ENCODE peak calls at places on chromosomes 2 and 18, in seven cellular contexts. One of them, this sample, is unnamed.

GRCh38 chr18:65278939-65279667 is 471.7 kb upstream of the CDH7 start:
- DNase-seq in T-helper 2 cell: no peak
- DNase-seq in A172: no peak
- DNase-seq in activated CD8-positive, alpha-beta memory T cell treated with anti-CD3 and anti-CD28 coated beads, Interleukin-2, amount 50 U/mL, for 48 hours: no peak
- DNase-seq in heart left ventricle: no peak
- DNase-seq in transverse colon: no peak
- DNase-seq in kidney glomerular epithelial cell: no peak
- DNase-seq in this sample: no peak

GRCh38 chr2:48452108-48452507 is 77.8 kb upstream of the STON1 start:
- DNase-seq in T-helper 2 cell: no peak
- DNase-seq in A172: no peak
- DNase-seq in activated CD8-positive, alpha-beta memory T cell treated with anti-CD3 and anti-CD28 coated beads, Interleukin-2, amount 50 U/mL, for 48 hours: no peak
- DNase-seq in heart left ventricle: no peak
- DNase-seq in transverse colon: no peak
- DNase-seq in kidney glomerular epithelial cell: no peak
- DNase-seq in this sample: no peak

GRCh38 chr2:219551412-219551811 is 7.6 kb downstream of the TMEM198 start:
- DNase-seq in T-helper 2 cell: no peak
- DNase-seq in A172: peak
- DNase-seq in activated CD8-positive, alpha-beta memory T cell treated with anti-CD3 and anti-CD28 coated beads, Interleukin-2, amount 50 U/mL, for 48 hours: no peak
- DNase-seq in heart left ventricle: no peak
- DNase-seq in transverse colon: no peak
- DNase-seq in kidney glomerular epithelial cell: peak
- DNase-seq in this sample: no peak

GRCh38 chr2:134206573-134206972 is 47.3 kb upstream of the MGAT5 start:
- DNase-seq in T-helper 2 cell: no peak
- DNase-seq in A172: peak
- DNase-seq in activated CD8-positive, alpha-beta memory T cell treated with anti-CD3 and anti-CD28 coated beads, Interleukin-2, amount 50 U/mL, for 48 hours: no peak
- DNase-seq in heart left ventricle: peak
- DNase-seq in transverse colon: no peak
- DNase-seq in kidney glomerular epithelial cell: no peak
- DNase-seq in this sample: no peak

GRCh38 chr18:2913398-2914005 is 66.7 kb downstream of the EMILIN2 start:
- DNase-seq in T-helper 2 cell: no peak
- DNase-seq in A172: no peak
- DNase-seq in activated CD8-positive, alpha-beta memory T cell treated with anti-CD3 and anti-CD28 coated beads, Interleukin-2, amount 50 U/mL, for 48 hours: peak
- DNase-seq in heart left ventricle: no peak
- DNase-seq in transverse colon: no peak
- DNase-seq in kidney glomerular epithelial cell: no peak
- DNase-seq in this sample: no peak

GRCh38 chr2:190360561-190360960 is 17.2 kb downstream of the INPP1 start:
- DNase-seq in T-helper 2 cell: no peak
- DNase-seq in A172: no peak
- DNase-seq in activated CD8-positive, alpha-beta memory T cell treated with anti-CD3 and anti-CD28 coated beads, Interleukin-2, amount 50 U/mL, for 48 hours: no peak
- DNase-seq in heart left ventricle: no peak
- DNase-seq in transverse colon: no peak
- DNase-seq in kidney glomerular epithelial cell: no peak
- DNase-seq in this sample: no peak

GRCh38 chr2:146720170-146720569 is 1124.7 kb upstream of the ACVR2A start:
- DNase-seq in T-helper 2 cell: no peak
- DNase-seq in A172: no peak
- DNase-seq in activated CD8-positive, alpha-beta memory T cell treated with anti-CD3 and anti-CD28 coated beads, Interleukin-2, amount 50 U/mL, for 48 hours: no peak
- DNase-seq in heart left ventricle: no peak
- DNase-seq in transverse colon: no peak
- DNase-seq in kidney glomerular epithelial cell: no peak
- DNase-seq in this sample: no peak

GRCh38 chr2:71212336-71212735 is 14.6 kb downstream of the PAIP2B start:
- DNase-seq in T-helper 2 cell: no peak
- DNase-seq in A172: no peak
- DNase-seq in activated CD8-positive, alpha-beta memory T cell treated with anti-CD3 and anti-CD28 coated beads, Interleukin-2, amount 50 U/mL, for 48 hours: no peak
- DNase-seq in heart left ventricle: no peak
- DNase-seq in transverse colon: no peak
- DNase-seq in kidney glomerular epithelial cell: no peak
- DNase-seq in this sample: no peak

GRCh38 chr2:60759654-60760053 is 3.6 kb downstream of the PAPOLG start:
- DNase-seq in T-helper 2 cell: no peak
- DNase-seq in A172: no peak
- DNase-seq in activated CD8-positive, alpha-beta memory T cell treated with anti-CD3 and anti-CD28 coated beads, Interleukin-2, amount 50 U/mL, for 48 hours: no peak
- DNase-seq in heart left ventricle: no peak
- DNase-seq in transverse colon: no peak
- DNase-seq in kidney glomerular epithelial cell: no peak
- DNase-seq in this sample: no peak

GRCh38 chr2:234107861-234108260 is 57.4 kb downstream of the SPP2 start:
- DNase-seq in T-helper 2 cell: no peak
- DNase-seq in A172: no peak
- DNase-seq in activated CD8-positive, alpha-beta memory T cell treated with anti-CD3 and anti-CD28 coated beads, Interleukin-2, amount 50 U/mL, for 48 hours: no peak
- DNase-seq in heart left ventricle: no peak
- DNase-seq in transverse colon: no peak
- DNase-seq in kidney glomerular epithelial cell: no peak
- DNase-seq in this sample: no peak

GRCh38 chr2:157394928-157395327 is 49.0 kb downstream of the CYTIP start:
- DNase-seq in T-helper 2 cell: no peak
- DNase-seq in A172: no peak
- DNase-seq in activated CD8-positive, alpha-beta memory T cell treated with anti-CD3 and anti-CD28 coated beads, Interleukin-2, amount 50 U/mL, for 48 hours: no peak
- DNase-seq in heart left ventricle: no peak
- DNase-seq in transverse colon: no peak
- DNase-seq in kidney glomerular epithelial cell: no peak
- DNase-seq in this sample: no peak

GRCh38 chr2:138767101-138767500 is 13.1 kb downstream of the NXPH2 start:
- DNase-seq in T-helper 2 cell: no peak
- DNase-seq in A172: peak
- DNase-seq in activated CD8-positive, alpha-beta memory T cell treated with anti-CD3 and anti-CD28 coated beads, Interleukin-2, amount 50 U/mL, for 48 hours: no peak
- DNase-seq in heart left ventricle: no peak
- DNase-seq in transverse colon: no peak
- DNase-seq in kidney glomerular epithelial cell: no peak
- DNase-seq in this sample: no peak

GRCh38 chr2:138023298-138023697 is 59.0 kb downstream of the HNMT start:
- DNase-seq in T-helper 2 cell: no peak
- DNase-seq in A172: peak
- DNase-seq in activated CD8-positive, alpha-beta memory T cell treated with anti-CD3 and anti-CD28 coated beads, Interleukin-2, amount 50 U/mL, for 48 hours: no peak
- DNase-seq in heart left ventricle: no peak
- DNase-seq in transverse colon: no peak
- DNase-seq in kidney glomerular epithelial cell: no peak
- DNase-seq in this sample: no peak

GRCh38 chr2:209423562-209424541 is at the start of gene MAP2:
- DNase-seq in T-helper 2 cell: peak
- DNase-seq in A172: peak
- DNase-seq in activated CD8-positive, alpha-beta memory T cell treated with anti-CD3 and anti-CD28 coated beads, Interleukin-2, amount 50 U/mL, for 48 hours: peak
- DNase-seq in heart left ventricle: peak
- DNase-seq in transverse colon: peak
- DNase-seq in kidney glomerular epithelial cell: peak
- DNase-seq in this sample: no peak

GRCh38 chr2:231715988-231716616 is 7.8 kb downstream of the PTMA start:
- DNase-seq in T-helper 2 cell: no peak
- DNase-seq in A172: peak
- DNase-seq in activated CD8-positive, alpha-beta memory T cell treated with anti-CD3 and anti-CD28 coated beads, Interleukin-2, amount 50 U/mL, for 48 hours: no peak
- DNase-seq in heart left ventricle: no peak
- DNase-seq in transverse colon: no peak
- DNase-seq in kidney glomerular epithelial cell: no peak
- DNase-seq in this sample: no peak

GRCh38 chr18:46509530-46509929 is 147.5 kb downstream of the LOXHD1 start:
- DNase-seq in T-helper 2 cell: no peak
- DNase-seq in A172: no peak
- DNase-seq in activated CD8-positive, alpha-beta memory T cell treated with anti-CD3 and anti-CD28 coated beads, Interleukin-2, amount 50 U/mL, for 48 hours: no peak
- DNase-seq in heart left ventricle: no peak
- DNase-seq in transverse colon: no peak
- DNase-seq in kidney glomerular epithelial cell: no peak
- DNase-seq in this sample: no peak

GRCh38 chr2:9918275-9918674 is 33.2 kb upstream of the GRHL1 start:
- DNase-seq in T-helper 2 cell: no peak
- DNase-seq in A172: peak
- DNase-seq in activated CD8-positive, alpha-beta memory T cell treated with anti-CD3 and anti-CD28 coated beads, Interleukin-2, amount 50 U/mL, for 48 hours: no peak
- DNase-seq in heart left ventricle: no peak
- DNase-seq in transverse colon: no peak
- DNase-seq in kidney glomerular epithelial cell: no peak
- DNase-seq in this sample: no peak

GRCh38 chr18:11494093-11494492 is 115.3 kb upstream of the SLC35G4 start:
- DNase-seq in T-helper 2 cell: no peak
- DNase-seq in A172: peak
- DNase-seq in activated CD8-positive, alpha-beta memory T cell treated with anti-CD3 and anti-CD28 coated beads, Interleukin-2, amount 50 U/mL, for 48 hours: no peak
- DNase-seq in heart left ventricle: no peak
- DNase-seq in transverse colon: no peak
- DNase-seq in kidney glomerular epithelial cell: peak
- DNase-seq in this sample: no peak

GRCh38 chr2:28216320-28216719 is 176.3 kb upstream of the FOSL2 start:
- DNase-seq in T-helper 2 cell: no peak
- DNase-seq in A172: no peak
- DNase-seq in activated CD8-positive, alpha-beta memory T cell treated with anti-CD3 and anti-CD28 coated beads, Interleukin-2, amount 50 U/mL, for 48 hours: no peak
- DNase-seq in heart left ventricle: no peak
- DNase-seq in transverse colon: no peak
- DNase-seq in kidney glomerular epithelial cell: no peak
- DNase-seq in this sample: no peak

GRCh38 chr2:96098900-96099590 is 17.3 kb downstream of the ADRA2B start:
- DNase-seq in T-helper 2 cell: no peak
- DNase-seq in A172: no peak
- DNase-seq in activated CD8-positive, alpha-beta memory T cell treated with anti-CD3 and anti-CD28 coated beads, Interleukin-2, amount 50 U/mL, for 48 hours: peak
- DNase-seq in heart left ventricle: peak
- DNase-seq in transverse colon: peak
- DNase-seq in kidney glomerular epithelial cell: no peak
- DNase-seq in this sample: no peak

GRCh38 chr2:141923657-141924056 is 207.2 kb downstream of the LRP1B start:
- DNase-seq in T-helper 2 cell: no peak
- DNase-seq in A172: no peak
- DNase-seq in activated CD8-positive, alpha-beta memory T cell treated with anti-CD3 and anti-CD28 coated beads, Interleukin-2, amount 50 U/mL, for 48 hours: no peak
- DNase-seq in heart left ventricle: no peak
- DNase-seq in transverse colon: no peak
- DNase-seq in kidney glomerular epithelial cell: peak
- DNase-seq in this sample: no peak

GRCh38 chr2:112691761-112692370 is 29.0 kb upstream of the NT5DC4 start:
- DNase-seq in T-helper 2 cell: no peak
- DNase-seq in A172: peak
- DNase-seq in activated CD8-positive, alpha-beta memory T cell treated with anti-CD3 and anti-CD28 coated beads, Interleukin-2, amount 50 U/mL, for 48 hours: peak
- DNase-seq in heart left ventricle: no peak
- DNase-seq in transverse colon: no peak
- DNase-seq in kidney glomerular epithelial cell: peak
- DNase-seq in this sample: no peak

GRCh38 chr18:7261199-7261598 is 30.3 kb downstream of the LRRC30 start:
- DNase-seq in T-helper 2 cell: no peak
- DNase-seq in A172: no peak
- DNase-seq in activated CD8-positive, alpha-beta memory T cell treated with anti-CD3 and anti-CD28 coated beads, Interleukin-2, amount 50 U/mL, for 48 hours: no peak
- DNase-seq in heart left ventricle: no peak
- DNase-seq in transverse colon: no peak
- DNase-seq in kidney glomerular epithelial cell: no peak
- DNase-seq in this sample: no peak

GRCh38 chr2:181123798-181124217 is 143.4 kb downstream of the UBE2E3 start:
- DNase-seq in T-helper 2 cell: peak
- DNase-seq in A172: peak
- DNase-seq in activated CD8-positive, alpha-beta memory T cell treated with anti-CD3 and anti-CD28 coated beads, Interleukin-2, amount 50 U/mL, for 48 hours: no peak
- DNase-seq in heart left ventricle: no peak
- DNase-seq in transverse colon: peak
- DNase-seq in kidney glomerular epithelial cell: no peak
- DNase-seq in this sample: no peak

GRCh38 chr2:232418466-232419244 is 12.0 kb downstream of the ALPG start:
- DNase-seq in T-helper 2 cell: no peak
- DNase-seq in A172: no peak
- DNase-seq in activated CD8-positive, alpha-beta memory T cell treated with anti-CD3 and anti-CD28 coated beads, Interleukin-2, amount 50 U/mL, for 48 hours: no peak
- DNase-seq in heart left ventricle: no peak
- DNase-seq in transverse colon: peak
- DNase-seq in kidney glomerular epithelial cell: no peak
- DNase-seq in this sample: no peak

GRCh38 chr2:64807417-64807816 is 153.7 kb upstream of the SERTAD2 start:
- DNase-seq in T-helper 2 cell: peak
- DNase-seq in A172: peak
- DNase-seq in activated CD8-positive, alpha-beta memory T cell treated with anti-CD3 and anti-CD28 coated beads, Interleukin-2, amount 50 U/mL, for 48 hours: no peak
- DNase-seq in heart left ventricle: no peak
- DNase-seq in transverse colon: no peak
- DNase-seq in kidney glomerular epithelial cell: peak
- DNase-seq in this sample: no peak

GRCh38 chr2:156908825-156909224 is 348.7 kb upstream of the GALNT5 start:
- DNase-seq in T-helper 2 cell: no peak
- DNase-seq in A172: peak
- DNase-seq in activated CD8-positive, alpha-beta memory T cell treated with anti-CD3 and anti-CD28 coated beads, Interleukin-2, amount 50 U/mL, for 48 hours: no peak
- DNase-seq in heart left ventricle: no peak
- DNase-seq in transverse colon: no peak
- DNase-seq in kidney glomerular epithelial cell: peak
- DNase-seq in this sample: no peak

GRCh38 chr18:61852496-61852895 is 40.3 kb downstream of the RNF152 start:
- DNase-seq in T-helper 2 cell: no peak
- DNase-seq in A172: no peak
- DNase-seq in activated CD8-positive, alpha-beta memory T cell treated with anti-CD3 and anti-CD28 coated beads, Interleukin-2, amount 50 U/mL, for 48 hours: no peak
- DNase-seq in heart left ventricle: no peak
- DNase-seq in transverse colon: no peak
- DNase-seq in kidney glomerular epithelial cell: no peak
- DNase-seq in this sample: no peak

GRCh38 chr2:216013080-216013909 is at the start of gene MREG:
- DNase-seq in T-helper 2 cell: peak
- DNase-seq in A172: peak
- DNase-seq in activated CD8-positive, alpha-beta memory T cell treated with anti-CD3 and anti-CD28 coated beads, Interleukin-2, amount 50 U/mL, for 48 hours: peak
- DNase-seq in heart left ventricle: peak
- DNase-seq in transverse colon: peak
- DNase-seq in kidney glomerular epithelial cell: peak
- DNase-seq in this sample: peak

GRCh38 chr2:191637182-191638078 is 40.5 kb upstream of the NABP1 start:
- DNase-seq in T-helper 2 cell: no peak
- DNase-seq in A172: peak
- DNase-seq in activated CD8-positive, alpha-beta memory T cell treated with anti-CD3 and anti-CD28 coated beads, Interleukin-2, amount 50 U/mL, for 48 hours: no peak
- DNase-seq in heart left ventricle: no peak
- DNase-seq in transverse colon: no peak
- DNase-seq in kidney glomerular epithelial cell: no peak
- DNase-seq in this sample: no peak